ENCODE peak calls at places on chromosomes 11 and 22, in seven cellular contexts. H is CD8-positive, alpha-beta T cell; Z is cardiac muscle cell; D is effector memory CD4-positive, alpha-beta T cell; B is right lobe of liver; J is aorta; G is coronary artery. U is an unnamed sample.

GRCh38 chr11:62127941-62128770 is 4.3 kb downstream of the INCENP start:
- DNase-seq in G (no peak), Z (no peak), H (no peak), J (no peak), B (no peak), D (no peak), U (no peak)

GRCh38 chr11:23869673-23870072 is 627.2 kb upstream of the LUZP2 start:
- DNase-seq in Z (no peak), D (no peak), G (no peak), B (no peak), H (no peak), J (no peak), U (no peak)

GRCh38 chr11:69649576-69649900 is 8.6 kb downstream of the CCND1 start:
- DNase-seq in D (no peak), G (no peak), Z (no peak), J (no peak), B (no peak), H (no peak), U (no peak)

GRCh38 chr22:50119169-50119767 is 29.5 kb downstream of the MOV10L1 start:
- DNase-seq in D (no peak), H (no peak), J (no peak), Z (no peak), B (no peak), G (no peak), U (no peak)

GRCh38 chr11:8219257-8220021 is 44.2 kb downstream of the LMO1 start:
- DNase-seq in H (no peak), J (no peak), Z (peak; percentile 69), B (peak; percentile 43), G (no peak), D (no peak), U (no peak)

GRCh38 chr22:40721266-40721665 is 42.0 kb downstream of the MCHR1 start:
- DNase-seq in J (no peak), G (no peak), D (no peak), Z (no peak), H (no peak), B (no peak), U (peak; percentile 8)

GRCh38 chr11:114080219-114080618 is 20.7 kb downstream of the ZBTB16 start:
- DNase-seq in H (no peak), Z (peak; percentile 68), B (no peak), G (no peak), D (no peak), J (no peak), U (no peak)

GRCh38 chr11:65502274-65502851 is 3.5 kb downstream of the MALAT1 start:
- DNase-seq in H (no peak), G (no peak), B (no peak), J (no peak), Z (peak; percentile 71), D (no peak), U (no peak)

GRCh38 chr11:118618991-118619375 is 11.6 kb downstream of the PHLDB1 start:
- DNase-seq in D (no peak), G (peak; percentile 90), H (no peak), Z (peak; percentile 87), J (peak; percentile 86), B (no peak), U (no peak)

GRCh38 chr22:17213976-17214375 is 5.3 kb downstream of the ADA2 start:
- DNase-seq in Z (peak; percentile 75), J (peak; percentile 63), G (no peak), D (no peak), B (peak; percentile 83), H (peak; percentile 68), U (no peak)

GRCh38 chr11:117197516-117198456 is 1.4 kb upstream of the TAGLN start:
- DNase-seq in Z (peak; percentile 79), J (peak; percentile 89), D (no peak), B (no peak), H (no peak), G (peak; percentile 94), U (no peak)

GRCh38 chr22:29817724-29818123 is 20.4 kb downstream of the ASCC2 start:
- DNase-seq in G (no peak), J (no peak), B (no peak), D (no peak), H (no peak), Z (no peak), U (no peak)

GRCh38 chr11:104925850-104926249 is 27.6 kb upstream of the CASP12 start:
- DNase-seq in J (no peak), G (no peak), Z (no peak), B (no peak), D (no peak), H (no peak), U (no peak)

GRCh38 chr22:27726726-27727449 is 74.7 kb downstream of the MN1 start:
- DNase-seq in H (no peak), G (peak; percentile 85), Z (peak; percentile 78), B (no peak), J (peak; percentile 81), D (no peak), U (no peak)

GRCh38 chr22:17319541-17319940 is 49.7 kb upstream of the CECR2 start:
- DNase-seq in B (no peak), D (no peak), G (no peak), H (no peak), Z (no peak), J (no peak), U (no peak)

GRCh38 chr11:114180301-114181055 is 115.7 kb upstream of the NNMT start:
- DNase-seq in D (no peak), J (peak; percentile 69), B (peak; percentile 62), Z (peak; percentile 36), G (no peak), H (peak; percentile 39), U (no peak)

GRCh38 chr22:42743501-42743991 is 22.9 kb upstream of the A4GALT start:
- DNase-seq in J (peak; percentile 93), D (no peak), B (no peak), G (peak; percentile 94), H (no peak), Z (peak; percentile 96), U (no peak)

GRCh38 chr22:30195245-30196140 is 51.1 kb downstream of the LIF start:
- DNase-seq in J (no peak), G (no peak), B (no peak), H (no peak), Z (peak; percentile 21), D (no peak), U (no peak)

GRCh38 chr11:13883042-13883441 is 79.5 kb upstream of the SPON1 start:
- DNase-seq in J (no peak), H (no peak), D (no peak), G (no peak), B (no peak), Z (no peak), U (no peak)

GRCh38 chr11:26765323-26765722 is 43.5 kb upstream of the SLC5A12 start:
- DNase-seq in J (no peak), D (no peak), B (no peak), G (no peak), Z (peak; percentile 34), H (no peak), U (no peak)

GRCh38 chr11:75349540-75350116 is 1.8 kb downstream of the ARRB1 start:
- DNase-seq in G (peak; percentile 71), J (peak; percentile 76), B (peak; percentile 62), Z (no peak), D (no peak), H (no peak), U (no peak)

GRCh38 chr22:38862375-38863329 is 9.4 kb downstream of the CBX6 start:
- DNase-seq in H (no peak), D (no peak), J (peak; percentile 83), B (peak; percentile 2), G (no peak), Z (peak; percentile 69), U (no peak)

GRCh38 chr22:38861170-38861874 is 10.7 kb downstream of the CBX6 start:
- DNase-seq in J (peak; percentile 42), D (no peak), B (no peak), Z (no peak), G (no peak), H (no peak), U (no peak)

GRCh38 chr22:38863531-38864131 is 8.4 kb downstream of the CBX6 start:
- DNase-seq in H (no peak), Z (no peak), G (peak; percentile 66), B (peak; percentile 15), J (peak; percentile 47), D (no peak), U (no peak)

GRCh38 chr22:38860291-38861169 is 11.5 kb downstream of the CBX6 start:
- DNase-seq in D (no peak), B (no peak), G (no peak), Z (no peak), J (peak; percentile 31), H (no peak), U (no peak)

DNA sequence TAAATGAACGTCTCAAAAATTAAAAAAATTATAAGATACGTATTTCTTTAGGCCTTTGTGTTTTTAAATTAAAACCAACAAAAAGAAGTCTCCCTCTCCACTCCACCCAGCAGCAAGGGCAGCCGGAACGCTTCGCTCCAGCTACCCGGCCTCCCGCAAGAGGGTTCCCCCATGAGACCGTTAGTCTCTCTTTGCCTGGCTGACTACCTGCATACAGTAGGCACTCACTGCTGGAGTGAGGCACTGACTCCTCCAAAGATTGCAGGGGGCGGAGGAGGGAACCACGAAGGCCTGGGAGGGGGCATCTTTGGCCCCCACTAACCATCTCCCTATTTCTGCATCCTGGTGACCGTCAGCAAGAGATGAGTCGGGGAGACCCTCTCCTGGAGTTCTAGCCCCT is 10.1 kb downstream of the CBX6 start:
- DNase-seq in J (peak; percentile 31), D (no peak), H (no peak), B (no peak), G (no peak), Z (no peak), U (no peak)
- H3K27ac ChIP-seq in J (no peak overlapping the region), D (no peak overlapping the region), H (no peak overlapping the region), B (no peak overlapping the region), G (no peak overlapping the region), Z (no peak overlapping the region), U (no peak overlapping the region)

GRCh38 chr11:112477152-112477928 is 216.7 kb upstream of the PLET1 start:
- DNase-seq in B (no peak), G (no peak), Z (no peak), D (no peak), J (no peak), H (no peak), U (no peak)
- H3K27ac ChIP-seq in B (no peak overlapping the region), G (no peak overlapping the region), Z (no peak overlapping the region), D (no peak overlapping the region), J (no peak overlapping the region), H (no peak overlapping the region), U (no peak overlapping the region)

GRCh38 chr11:657691-658126 is 20.6 kb downstream of the DRD4 start:
- DNase-seq in J (no peak), Z (no peak), H (no peak), D (no peak), B (peak; percentile 70), G (no peak), U (no peak)
- H3K27ac ChIP-seq in J (no peak overlapping the region), Z (peak overlapping the region; percentile 0), H (no peak overlapping the region), D (no peak overlapping the region), B (peak overlapping the region; percentile 71), G (no peak overlapping the region), U (peak overlapping the region; percentile 26)

GRCh38 chr11:63536669-63537292 is at the start of gene PLAAT4:
- DNase-seq in J (peak; percentile 71), D (peak; percentile 40), Z (peak; percentile 81), G (peak; percentile 78), H (no peak), B (peak; percentile 59), U (no peak)
- H3K27ac ChIP-seq in J (peak within 1 kb of the TSS; percentile 45), D (peak within 1 kb of the TSS; percentile 80), Z (no peak within 1 kb of the TSS), G (peak within 1 kb of the TSS; percentile 73), H (peak within 1 kb of the TSS; percentile 84), B (peak within 1 kb of the TSS; percentile 92), U (peak within 1 kb of the TSS; percentile 93)

U was measured in caudate nucleus.